ENCODE peak calls at places on chromosomes 5 and 9, in five cellular contexts. Y, O, F, X and B are unnamed samples.

GRCh38 chr5:132828846-132829494 is 1.5 kb downstream of the SHROOM1 start:
- DNase-seq in Y (no peak), O (no peak), F (no peak), X (no peak), B (no peak)

GRCh38 chr9:110828148-110828730 is 159.6 kb downstream of the MUSK start:
- DNase-seq in Y (peak; percentile 72), O (no peak), F (no peak), X (peak; percentile 58), B (no peak)

GRCh38 chr9:72667181-72667580 is 145.8 kb downstream of the TMC1 start:
- DNase-seq in Y (no peak), O (no peak), F (no peak), X (no peak), B (no peak)

GRCh38 chr9:112348257-112348992 is 15.0 kb upstream of the PTBP3 start:
- DNase-seq in Y (peak; percentile 69), O (peak; percentile 87), F (peak; percentile 80), X (peak; percentile 64), B (peak; percentile 13)

GRCh38 chr9:101087426-101087825 is 58.9 kb downstream of the PLPPR1 start:
- DNase-seq in Y (no peak), O (peak; percentile 57), F (no peak), X (no peak), B (no peak)

GRCh38 chr9:14309403-14309802 is 4.5 kb downstream of the NFIB start:
- DNase-seq in Y (peak; percentile 87), O (no peak), F (no peak), X (no peak), B (no peak)

GRCh38 chr5:31116466-31117031 is 76.9 kb upstream of the CDH6 start:
- DNase-seq in Y (no peak), O (no peak), F (no peak), X (no peak), B (no peak)

GRCh38 chr5:56759521-56759920 is 55.8 kb upstream of the MAP3K1 start:
- DNase-seq in Y (no peak), O (no peak), F (no peak), X (no peak), B (no peak)

GRCh38 chr5:164934039-164934438 is 1428.6 kb downstream of the MAT2B start:
- DNase-seq in Y (no peak), O (peak; percentile 96), F (no peak), X (no peak), B (no peak)

GRCh38 chr9:87592554-87593394 is 95.1 kb downstream of the DAPK1 start:
- DNase-seq in Y (peak; percentile 72), O (no peak), F (no peak), X (no peak), B (peak; percentile 9)

GRCh38 chr5:178108446-178108845 is 4.9 kb upstream of the N4BP3 start:
- DNase-seq in Y (no peak), O (no peak), F (no peak), X (no peak), B (no peak)

GRCh38 chr5:61631438-61631941 is 299.4 kb downstream of the ZSWIM6 start:
- DNase-seq in Y (peak; percentile 53), O (no peak), F (no peak), X (no peak), B (no peak)

GRCh38 chr9:89789922-89790510 is 185.2 kb downstream of the GADD45G start:
- DNase-seq in Y (no peak), O (no peak), F (peak; percentile 55), X (no peak), B (no peak)

GRCh38 chr5:68946728-68947127 is 147.1 kb upstream of the SLC30A5 start:
- DNase-seq in Y (no peak), O (no peak), F (no peak), X (no peak), B (no peak)

GRCh38 chr5:140648132-140648432 is 453 bp downstream of the IK start:
- DNase-seq in Y (no peak), O (no peak), F (no peak), X (no peak), B (no peak)